ENCODE peak calls at places on chromosomes 5 and 9, in eight cellular contexts. I, F, E, S, X, N, J and D are unnamed samples.
A peak's percentile ranks its signal among the peaks of the same experiment; 100 is the strongest.

GRCh38 chr5:138602371-138603000 is 27.3 kb upstream of the HSPA9 start:
- DNase-seq in I (no peak), F (no peak), E (no peak), S (no peak), X (no peak), N (no peak), J (no peak), D (no peak)

GRCh38 chr5:72649449-72649848 is 142.2 kb upstream of the ZNF366 start:
- DNase-seq in I (peak; percentile 49), F (no peak), E (no peak), S (no peak), X (no peak), N (no peak), J (no peak), D (peak; percentile 51)

GRCh38 chr9:81776390-81776789 is 87.0 kb upstream of the TLE1 start:
- DNase-seq in I (no peak), F (no peak), E (no peak), S (no peak), X (no peak), N (peak; percentile 85), J (no peak), D (no peak)

GRCh38 chr5:139708877-139709586 is 60.9 kb downstream of the CXXC5 start:
- DNase-seq in I (peak; percentile 90), F (no peak), E (no peak), S (no peak), X (no peak), N (peak; percentile 65), J (peak; percentile 35), D (peak; percentile 63)

GRCh38 chr5:146562461-146562860 is 46.5 kb upstream of the GPR151 start:
- DNase-seq in I (no peak), F (no peak), E (no peak), S (no peak), X (no peak), N (no peak), J (no peak), D (no peak)

GRCh38 chr9:32603914-32604852 is 31.2 kb upstream of the NDUFB6 start:
- DNase-seq in I (no peak), F (no peak), E (no peak), S (no peak), X (no peak), N (no peak), J (no peak), D (peak; percentile 80)

GRCh38 chr5:127235136-127235535 is 55.5 kb upstream of the MEGF10 start:
- DNase-seq in I (no peak), F (no peak), E (no peak), S (no peak), X (no peak), N (no peak), J (no peak), D (peak; percentile 13)

GRCh38 chr5:125440905-125441304 is 694.5 kb upstream of the ZNF608 start:
- DNase-seq in I (no peak), F (no peak), E (no peak), S (no peak), X (no peak), N (no peak), J (no peak), D (no peak)

GRCh38 chr9:90003046-90003355 is 398.2 kb downstream of the GADD45G start:
- DNase-seq in I (no peak), F (no peak), E (no peak), S (no peak), X (no peak), N (no peak), J (no peak), D (no peak)

GRCh38 chr5:132566657-132567056 is 9.9 kb downstream of the RAD50 start:
- DNase-seq in I (no peak), F (no peak), E (no peak), S (no peak), X (no peak), N (no peak), J (no peak), D (no peak)

GRCh38 chr5:143153332-143154119 is 250.0 kb downstream of the NR3C1 start:
- DNase-seq in I (peak; percentile 94), F (peak; percentile 62), E (no peak), S (peak; percentile 71), X (no peak), N (no peak), J (no peak), D (peak; percentile 90)

GRCh38 chr5:33472805-33473409 is 32.1 kb downstream of the TARS1 start:
- DNase-seq in I (no peak), F (no peak), E (no peak), S (no peak), X (no peak), N (no peak), J (no peak), D (no peak)

GRCh38 chr5:337565-338130 is 16.1 kb downstream of the AHRR start:
- DNase-seq in I (peak; percentile 70), F (no peak), E (no peak), S (no peak), X (no peak), N (peak; percentile 74), J (no peak), D (peak; percentile 20)

GRCh38 chr5:135342227-135342859 is 56.7 kb downstream of the MACROH2A1 start:
- DNase-seq in I (no peak), F (no peak), E (no peak), S (no peak), X (no peak), N (no peak), J (no peak), D (no peak)

GRCh38 chr5:55278778-55279177 is 28.7 kb downstream of the DHX29 start:
- DNase-seq in I (peak; percentile 81), F (no peak), E (no peak), S (no peak), X (no peak), N (no peak), J (no peak), D (peak; percentile 72)

GRCh38 chr9:126877418-126877817 is 17.0 kb downstream of the ZBTB34 start:
- DNase-seq in I (no peak), F (no peak), E (no peak), S (no peak), X (no peak), N (no peak), J (no peak), D (no peak)

GRCh38 chr9:38022203-38022602 is 46.8 kb downstream of the SHB start:
- DNase-seq in I (no peak), F (no peak), E (no peak), S (no peak), X (no peak), N (peak; percentile 32), J (no peak), D (no peak)

GRCh38 chr5:171306785-171307591 is 2.1 kb upstream of the TLX3 start:
- DNase-seq in I (no peak), F (no peak), E (no peak), S (no peak), X (no peak), N (no peak), J (no peak), D (no peak)

GRCh38 chr5:100252040-100252439 is 283.1 kb upstream of the FAM174A start:
- DNase-seq in I (no peak), F (no peak), E (no peak), S (no peak), X (no peak), N (no peak), J (no peak), D (no peak)

GRCh38 chr5:95859327-95860060 is 37.0 kb upstream of the GLRX start:
- DNase-seq in I (no peak), F (no peak), E (no peak), S (no peak), X (no peak), N (no peak), J (no peak), D (no peak)

GRCh38 chr9:87445646-87446045 is 52.0 kb upstream of the DAPK1 start:
- DNase-seq in I (peak; percentile 26), F (no peak), E (no peak), S (peak; percentile 44), X (peak; percentile 56), N (no peak), J (peak; percentile 14), D (no peak)

GRCh38 chr5:146107901-146108300 is 2.5 kb upstream of the PLAC8L1 start:
- DNase-seq in I (peak; percentile 60), F (no peak), E (no peak), S (no peak), X (no peak), N (no peak), J (no peak), D (peak; percentile 4)

GRCh38 chr9:134642385-134643181 is 980 bp downstream of the COL5A1 start:
- DNase-seq in I (peak; percentile 93), F (peak; percentile 63), E (no peak), S (peak; percentile 55), X (no peak), N (no peak), J (no peak), D (peak; percentile 75)

GRCh38 chr5:43627028-43627427 is 24.0 kb downstream of the NNT start:
- DNase-seq in I (peak; percentile 71), F (no peak), E (no peak), S (peak; percentile 34), X (no peak), N (peak; percentile 11), J (no peak), D (no peak)

GRCh38 chr9:129225201-129225778 is 47.2 kb upstream of the IER5L start:
- DNase-seq in I (no peak), F (no peak), E (no peak), S (no peak), X (no peak), N (no peak), J (no peak), D (no peak)

GRCh38 chr9:137187386-137187785 is 974 bp downstream of the ANAPC2 start:
- DNase-seq in I (no peak), F (no peak), E (no peak), S (no peak), X (no peak), N (no peak), J (no peak), D (no peak)

GRCh38 chr5:73938280-73938937 is 312.4 kb downstream of the ARHGEF28 start:
- DNase-seq in I (peak; percentile 98), F (peak; percentile 91), E (no peak), S (no peak), X (no peak), N (no peak), J (no peak), D (peak; percentile 99)

GRCh38 chr5:14036514-14036913 is 92.0 kb upstream of the DNAH5 start:
- DNase-seq in I (peak; percentile 71), F (no peak), E (no peak), S (no peak), X (no peak), N (no peak), J (no peak), D (peak; percentile 63)

GRCh38 chr5:73596705-73597328 is 29.2 kb upstream of the ARHGEF28 start:
- DNase-seq in I (peak; percentile 38), F (no peak), E (no peak), S (no peak), X (no peak), N (peak; percentile 13), J (no peak), D (peak; percentile 10)

GRCh38 chr9:33101104-33101951 is 24.9 kb upstream of the SMU1 start:
- DNase-seq in I (peak; percentile 90), F (peak; percentile 32), E (no peak), S (no peak), X (no peak), N (no peak), J (no peak), D (peak; percentile 69)

GRCh38 chr5:146662229-146662628 is 146.2 kb upstream of the GPR151 start:
- DNase-seq in I (peak; percentile 20), F (no peak), E (peak; percentile 27), S (no peak), X (peak; percentile 4), N (no peak), J (no peak), D (no peak)

GRCh38 chr5:150960791-150961396 is 56.1 kb upstream of the ZNF300 start:
- DNase-seq in I (no peak), F (no peak), E (no peak), S (no peak), X (no peak), N (no peak), J (no peak), D (no peak)

GRCh38 chr9:19294219-19294618 is 63.7 kb downstream of the DENND4C start:
- DNase-seq in I (no peak), F (no peak), E (no peak), S (no peak), X (no peak), N (no peak), J (no peak), D (no peak)

GRCh38 chr9:71349218-71349617 is 227.8 kb upstream of the TRPM3 start:
- DNase-seq in I (peak; percentile 90), F (peak; percentile 41), E (no peak), S (no peak), X (no peak), N (no peak), J (no peak), D (peak; percentile 71)